ENCODE peak calls at places on chromosomes 1 and 21, in eight cellular contexts. S is HCT116, A is hepatocyte, V is GM23248, D is PC-3, U is MM.1S, H is neural progenitor cell, C is SK-N-SH. Y is an unnamed sample.

GRCh38 chr1:180153032-180153431 is 1.6 kb upstream of the QSOX1 start:
- DNase-seq in D (no peak), V (no peak), C (no peak), A (no peak), U (no peak), S (no peak), H (no peak), Y (no peak)

GRCh38 chr1:32948905-32949304 is 15.7 kb downstream of the RNF19B start:
- DNase-seq in A (peak), U (no peak), V (peak), D (peak), H (no peak), S (no peak), C (no peak), Y (no peak)

GRCh38 chr1:238589843-238590435 is 699.2 kb upstream of the ZP4 start:
- DNase-seq in S (no peak), A (no peak), H (no peak), V (peak), D (no peak), U (no peak), C (no peak), Y (no peak)

GRCh38 chr1:227273557-227273956 is 44.7 kb downstream of the CDC42BPA start:
- DNase-seq in C (no peak), D (peak), S (no peak), A (peak), V (peak), U (peak), H (peak), Y (peak)

GRCh38 chr1:221237587-221237986 is 358.3 kb downstream of the HLX start:
- DNase-seq in D (no peak), C (no peak), V (no peak), S (no peak), U (no peak), H (no peak), A (no peak), Y (no peak)

GRCh38 chr1:160125761-160126160 is 10.2 kb downstream of the ATP1A2 start:
- DNase-seq in U (no peak), D (peak), H (no peak), A (no peak), V (peak), S (no peak), C (no peak), Y (no peak)

GRCh38 chr21:43311303-43311817 is 115.6 kb downstream of the SIK1 start:
- DNase-seq in S (no peak), H (no peak), U (peak), A (peak), C (no peak), V (no peak), D (no peak), Y (peak)

GRCh38 chr1:4736254-4736653 is 81.8 kb downstream of the AJAP1 start:
- DNase-seq in A (no peak), D (no peak), C (no peak), V (no peak), H (no peak), S (no peak), U (no peak), Y (no peak)

GRCh38 chr1:207993477-207994445 is 82.8 kb upstream of the CD34 start:
- DNase-seq in U (peak), A (no peak), V (peak), C (peak), H (peak), D (peak), S (no peak), Y (peak)

GRCh38 chr1:222370911-222371717 is 176.8 kb downstream of the HHIPL2 start:
- DNase-seq in U (no peak), D (no peak), S (no peak), H (no peak), V (peak), A (no peak), C (no peak), Y (no peak)

GRCh38 chr1:3015744-3016143 is 5.5 kb upstream of the ACTRT2 start:
- DNase-seq in C (no peak), U (no peak), S (no peak), V (no peak), D (no peak), A (no peak), H (no peak), Y (no peak)

GRCh38 chr1:67682659-67683197 is 2.3 kb upstream of the GADD45A start:
- DNase-seq in U (no peak), C (no peak), S (no peak), V (peak), A (peak), D (peak), H (no peak), Y (no peak)

GRCh38 chr1:210635108-210635507 is 306.4 kb downstream of the HHAT start:
- DNase-seq in A (no peak), V (no peak), S (no peak), U (no peak), H (no peak), C (no peak), D (no peak), Y (no peak)

GRCh38 chr1:90725961-90726715 is 9.0 kb upstream of the BARHL2 start:
- DNase-seq in H (peak), U (no peak), D (no peak), C (no peak), V (peak), S (no peak), A (no peak), Y (no peak)

GRCh38 chr1:183374825-183375224 is 43.4 kb downstream of the NMNAT2 start:
- DNase-seq in H (no peak), C (no peak), S (no peak), V (no peak), D (peak), A (no peak), U (no peak), Y (no peak)

GRCh38 chr21:41794600-41794999 is 27.7 kb upstream of the RIPK4 start:
- DNase-seq in D (no peak), A (no peak), S (no peak), U (no peak), H (no peak), C (no peak), V (no peak), Y (no peak)

GRCh38 chr1:185861630-185862029 is 127.4 kb downstream of the HMCN1 start:
- DNase-seq in H (no peak), U (no peak), C (no peak), A (no peak), V (peak), D (peak), S (no peak), Y (no peak)

DNA sequence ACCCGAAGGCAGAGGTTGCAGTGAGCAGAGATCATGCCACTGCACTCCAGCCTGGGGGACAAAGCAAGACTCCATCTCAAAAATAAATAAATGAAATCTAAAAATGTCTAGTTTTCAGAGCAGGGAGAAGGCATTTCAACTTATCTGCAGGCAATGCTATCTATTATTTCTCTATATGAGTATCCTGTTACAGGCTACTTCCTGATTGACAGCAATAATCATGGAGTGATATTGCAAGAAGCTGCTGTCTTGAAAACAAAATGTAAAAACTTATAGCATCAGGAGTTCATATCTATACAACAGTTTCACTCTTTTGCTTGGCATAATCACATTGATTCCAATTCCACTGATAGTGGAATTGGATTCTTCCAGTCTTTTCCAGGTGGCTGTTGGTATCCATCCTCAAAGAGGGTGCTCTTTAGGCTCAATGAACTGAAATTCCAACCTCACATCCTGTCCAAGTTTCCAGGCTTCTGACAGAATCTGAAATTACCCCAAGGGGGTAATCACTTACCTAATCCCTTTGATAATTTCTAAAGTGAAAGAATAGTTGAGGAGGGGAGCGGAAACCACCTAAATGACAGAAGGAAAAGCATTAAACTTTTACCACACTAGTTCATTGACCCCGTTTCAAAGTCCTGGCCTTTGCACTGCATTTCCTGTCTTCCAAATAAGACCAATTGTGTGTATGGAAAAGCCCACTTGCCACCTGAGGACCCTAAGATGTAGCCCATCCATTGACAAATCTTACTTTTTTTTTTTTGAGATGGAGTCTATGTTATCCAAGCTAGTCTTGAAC is 107.6 kb downstream of the GLUL start:
- DNase-seq in S (no peak), A (no peak), V (no peak), D (no peak), C (no peak), U (no peak), H (no peak), Y (no peak)
- H2AFZ ChIP-seq in S (no peak), A (no peak), V (no peak), D (no peak), C (no peak), U (no peak), H (no peak), Y (no peak)

DNA sequence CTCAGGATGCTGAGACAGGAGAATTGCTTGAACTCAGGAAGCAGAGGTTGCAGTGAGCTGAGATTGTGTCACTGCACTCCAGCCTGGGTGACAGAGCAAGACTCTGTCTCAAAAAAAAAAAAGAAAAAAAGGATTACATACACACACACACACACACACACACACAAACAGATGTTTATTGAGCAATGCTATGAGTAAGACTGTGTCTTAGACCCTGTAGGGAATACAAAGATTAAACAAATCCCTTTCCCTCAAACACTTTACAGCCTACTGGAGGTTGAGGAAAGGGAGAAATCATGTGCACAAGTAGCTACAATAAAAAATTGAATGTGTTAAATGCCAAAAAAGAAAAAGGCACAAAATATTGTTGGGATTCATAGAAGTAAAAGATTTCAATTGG is 58.1 kb downstream of the RPAP2 start:
- DNase-seq in A (peak), H (no peak), S (no peak), D (peak), C (no peak), U (no peak), V (peak), Y (no peak)
- TF ChIP-seq EZH2phosphoT487 in A (no peak), H (no peak), S (no peak), D (no peak), C (no peak), U (no peak), V (no peak), Y (no peak)

DNA sequence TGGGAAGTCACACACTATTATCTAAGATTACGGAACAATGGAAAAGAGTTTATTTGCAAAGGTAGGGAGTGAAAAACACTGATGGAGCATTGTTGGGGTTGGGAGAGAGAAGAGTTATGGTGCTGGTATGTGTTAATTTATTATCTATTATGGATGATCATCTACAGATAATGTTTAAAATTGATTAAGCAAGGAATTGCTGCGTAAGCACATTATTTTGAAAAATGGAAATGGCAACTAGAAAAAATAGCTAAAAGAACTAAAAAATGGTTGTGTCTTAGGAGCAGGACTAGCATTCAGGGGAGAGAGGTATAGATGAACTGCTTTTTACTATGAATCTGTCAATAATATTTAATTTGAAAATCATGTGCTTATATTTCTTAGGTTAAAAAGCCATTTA is 16.0 kb upstream of the ACOT11 start:
- DNase-seq in U (no peak), D (no peak), C (no peak), A (no peak), H (no peak), S (no peak), V (no peak), Y (no peak)
- H2AFZ ChIP-seq in U (no peak), D (no peak), C (no peak), A (no peak), H (no peak), S (no peak), V (no peak), Y (no peak)

DNA sequence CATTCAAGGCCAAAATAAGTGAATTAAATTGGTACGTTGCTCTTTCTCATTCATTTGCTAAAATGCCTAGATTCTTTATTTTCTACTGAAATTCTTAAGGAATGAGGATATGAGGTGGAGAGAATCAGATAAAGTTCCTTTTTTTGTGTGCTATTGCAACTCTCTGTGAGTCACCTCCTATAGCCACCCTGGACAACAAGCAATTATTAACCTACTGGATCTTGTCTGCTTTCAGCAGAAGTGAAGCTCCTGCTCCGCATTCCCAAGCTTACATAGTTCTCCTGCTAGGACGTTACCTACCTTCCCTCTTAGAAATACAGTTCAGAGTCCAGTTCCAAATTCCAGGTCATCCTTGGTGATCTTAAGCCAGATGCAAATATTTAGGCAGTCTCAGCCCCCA is 4.8 kb upstream of the KCNJ6 start:
- DNase-seq in C (no peak), A (peak), V (peak), H (no peak), S (no peak), U (no peak), D (peak), Y (no peak)
- TF ChIP-seq EZH2phosphoT487 in C (no peak), A (no peak), V (no peak), H (no peak), S (no peak), U (no peak), D (no peak), Y (no peak)

DNA sequence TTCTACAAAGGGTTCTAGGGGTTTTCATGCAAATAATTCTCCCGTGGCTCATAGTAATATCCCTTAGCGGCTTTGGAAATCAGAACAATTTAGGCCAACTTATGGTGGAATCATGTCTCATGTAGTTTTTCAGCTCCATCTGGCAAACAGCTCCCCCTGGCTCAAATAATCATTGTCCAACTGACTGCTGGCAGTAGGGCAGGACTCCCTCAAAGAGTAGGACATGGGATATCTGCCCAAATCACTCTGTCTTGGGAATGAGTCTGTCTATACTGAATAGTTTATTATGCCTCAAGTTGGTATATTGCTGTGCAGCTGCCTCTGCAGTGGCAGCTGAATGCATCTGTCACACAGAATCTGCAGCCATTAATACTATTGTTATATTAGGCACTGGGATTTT is 255.7 kb downstream of the COL11A1 start:
- DNase-seq in V (peak), H (peak), A (no peak), S (no peak), C (peak), D (peak), U (no peak), Y (no peak)
- H2AFZ ChIP-seq in V (peak), H (peak), A (no peak), S (no peak), C (no peak), D (no peak), U (no peak), Y (no peak)

GRCh38 chr1:58154256-58154655 is 392.3 kb downstream of the OMA1 start:
- DNase-seq in A (no peak), S (no peak), C (no peak), H (no peak), V (no peak), U (no peak), D (no peak), Y (no peak)

GRCh38 chr1:58143972-58144752 is 402.4 kb downstream of the OMA1 start:
- DNase-seq in A (no peak), H (no peak), D (no peak), C (peak), V (peak), S (no peak), U (no peak), Y (no peak)

GRCh38 chr1:58152709-58153108 is 393.8 kb downstream of the OMA1 start:
- DNase-seq in D (no peak), C (no peak), V (no peak), H (no peak), S (no peak), U (no peak), A (no peak), Y (no peak)

DNA sequence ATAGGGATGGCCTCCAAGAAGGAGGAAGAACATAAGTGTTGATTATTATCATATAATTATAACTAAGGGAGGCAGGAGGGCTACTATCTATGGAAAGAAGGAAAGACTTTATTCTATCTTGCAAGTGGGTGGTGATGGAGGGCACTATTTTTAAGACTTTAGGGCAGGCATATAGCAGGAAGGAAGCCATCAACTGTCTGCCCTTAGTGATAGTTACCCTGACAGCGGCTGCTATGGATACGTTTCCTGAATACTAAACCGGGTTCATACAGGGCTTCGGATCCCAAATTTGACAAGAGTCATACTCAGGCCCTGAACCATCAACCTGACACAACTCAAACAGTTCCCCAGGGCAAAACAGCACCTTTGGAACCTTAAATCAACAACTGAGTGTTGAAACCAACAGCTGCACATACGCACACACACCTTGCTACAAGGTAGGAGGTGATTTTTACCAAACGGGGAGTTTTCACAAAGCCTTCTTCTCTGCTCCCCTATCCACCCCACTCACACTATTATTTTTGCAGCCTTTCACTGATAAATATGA is 397.2 kb downstream of the OMA1 start:
- DNase-seq in H (no peak), A (no peak), V (no peak), C (no peak), S (no peak), D (no peak), U (no peak), Y (no peak)
- TF ChIP-seq EZH2phosphoT487 in H (no peak), A (no peak), V (no peak), C (no peak), S (no peak), D (no peak), U (no peak), Y (no peak)

GRCh38 chr1:20486457-20487235 is 636 bp upstream of the CAMK2N1 start:
- DNase-seq in U (no peak), C (peak), S (no peak), A (peak), D (peak), H (peak), V (peak), Y (no peak)
- H2AFZ ChIP-seq in U (no peak), C (peak), S (no peak), A (peak), D (peak), H (peak), V (peak), Y (no peak)

DNA sequence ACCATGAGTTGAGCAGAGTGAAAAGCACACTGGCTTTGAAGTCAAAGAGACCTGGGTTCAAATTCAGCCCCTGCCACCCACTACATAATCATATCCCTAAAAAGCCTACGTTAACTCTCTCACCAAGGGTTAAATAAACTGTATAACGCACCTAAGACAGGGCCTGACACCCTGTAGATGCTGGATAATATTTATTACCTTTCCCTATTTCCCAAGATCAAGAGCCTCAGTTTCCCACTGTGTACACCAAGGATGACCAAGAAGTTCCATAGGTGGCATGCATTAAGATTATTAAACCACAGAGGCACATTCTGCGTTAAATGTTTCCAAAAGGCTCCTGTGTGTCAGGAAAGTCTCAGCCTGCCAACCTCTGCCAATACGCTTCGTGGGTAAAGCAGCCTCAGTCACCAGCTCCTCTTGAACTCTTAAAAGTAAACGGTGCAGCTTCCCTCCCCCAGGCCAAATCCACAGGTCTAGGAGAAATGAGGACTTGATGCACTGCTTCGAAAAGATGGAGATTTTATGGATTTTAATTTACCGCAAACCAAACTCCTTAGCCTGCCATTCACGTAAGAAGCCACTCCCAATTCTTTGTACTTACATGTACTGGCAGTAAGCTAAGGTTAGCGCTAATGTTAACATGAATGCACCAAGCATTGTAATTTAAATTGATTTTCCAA is 2.7 kb downstream of the USP24 start:
- DNase-seq in U (no peak), D (peak), H (no peak), A (no peak), V (no peak), C (no peak), S (no peak), Y (peak)
- TF ChIP-seq EZH2phosphoT487 in U (no peak), D (no peak), H (no peak), A (no peak), V (no peak), C (no peak), S (no peak), Y (no peak)

DNA sequence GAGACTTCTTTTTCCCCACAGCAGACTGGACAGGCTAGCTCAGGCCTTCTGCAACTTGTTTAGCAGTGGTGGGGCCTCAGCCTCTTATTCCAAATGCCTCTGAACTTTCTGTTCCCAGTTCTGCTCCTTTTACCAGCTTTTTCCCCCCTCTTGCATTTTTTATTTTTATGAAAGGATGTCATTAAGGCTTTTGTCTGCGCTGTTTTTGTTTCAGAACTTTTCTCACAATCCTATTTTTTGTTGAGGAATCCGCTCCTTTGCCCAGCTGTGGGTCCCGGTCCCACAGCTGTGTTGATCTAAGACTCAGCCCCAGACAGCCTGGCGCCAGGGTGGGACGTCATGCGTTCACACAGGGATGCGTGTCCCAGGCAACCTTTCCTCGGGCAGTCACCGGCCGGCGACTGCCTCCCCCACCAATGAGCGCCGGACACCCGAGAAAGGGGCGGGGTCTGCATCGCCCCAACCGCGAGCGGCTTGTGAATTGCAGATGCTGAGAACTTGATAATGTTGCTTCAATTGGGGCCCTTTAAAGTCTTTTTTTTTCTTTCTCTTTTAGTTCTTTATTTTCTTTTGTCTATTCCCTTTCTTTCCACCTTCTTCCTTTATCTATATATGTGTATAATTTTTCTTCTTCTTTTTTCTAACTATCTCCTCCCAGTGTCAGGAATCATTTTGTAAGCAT is 3.0 kb upstream of the ID3 start:
- DNase-seq in S (peak), U (peak), A (peak), D (peak), C (peak), H (peak), V (peak), Y (peak)
- H2AFZ ChIP-seq in S (no peak), U (peak), A (no peak), D (peak), C (no peak), H (no peak), V (no peak), Y (peak)